ENCODE peak calls at places on chromosomes 13 and 19, in eight cellular contexts. Q is CD8-positive, alpha-beta memory T cell; U is naive thymus-derived CD8-positive, alpha-beta T cell; T is KBM-7; E is lung microvascular endothelial cell; O is EL; F is stimulated activated CD8-positive, alpha-beta memory T cell treated with anti-CD3 and anti-CD28 coated beads, Interleukin-2, amount 100 ng/mL, for 48 hours; G is ovary. I is an unnamed sample.

GRCh38 chr19:30148039-30148438 is 206.0 kb downstream of the URI1 start:
- DNase-seq in Q (no peak), U (no peak), T (no peak), E (no peak), O (no peak), F (no peak), G (no peak), I (no peak)

GRCh38 chr19:31297991-31298390 is 51.2 kb downstream of the TSHZ3 start:
- DNase-seq in Q (no peak), U (no peak), T (no peak), E (no peak), O (no peak), F (no peak), G (no peak), I (no peak)

GRCh38 chr13:104473936-104474335 is 1407.7 kb upstream of the SLC10A2 start:
- DNase-seq in Q (no peak), U (no peak), T (no peak), E (no peak), O (no peak), F (no peak), G (no peak), I (no peak)

GRCh38 chr13:113863511-113864302 is at the start of gene GAS6:
- DNase-seq in Q (no peak), U (no peak), T (peak; percentile 32), E (peak; percentile 50), O (peak; percentile 54), F (no peak), G (peak; percentile 69), I (no peak)

GRCh38 chr13:44575741-44576395 is at the start of gene TSC22D1:
- DNase-seq in Q (peak; percentile 80), U (peak; percentile 62), T (peak; percentile 60), E (peak; percentile 62), O (peak; percentile 67), F (peak; percentile 40), G (peak; percentile 43), I (no peak)

GRCh38 chr19:48619692-48620565 is 623 bp downstream of the SPHK2 start:
- DNase-seq in Q (no peak), U (no peak), T (no peak), E (no peak), O (no peak), F (no peak), G (peak; percentile 29), I (no peak)

GRCh38 chr19:6556480-6556879 is 25.7 kb downstream of the TNFSF9 start:
- DNase-seq in Q (no peak), U (no peak), T (no peak), E (peak; percentile 69), O (peak; percentile 31), F (no peak), G (no peak), I (no peak)

GRCh38 chr19:19342086-19343015 is 21.7 kb downstream of the MAU2 start:
- DNase-seq in Q (no peak), U (no peak), T (peak; percentile 39), E (peak; percentile 69), O (peak; percentile 46), F (no peak), G (peak; percentile 43), I (peak; percentile 64)

GRCh38 chr19:23799321-23799720 is 40.6 kb upstream of the ZNF681 start:
- DNase-seq in Q (peak; percentile 70), U (peak; percentile 36), T (no peak), E (no peak), O (no peak), F (no peak), G (no peak), I (no peak)

GRCh38 chr13:45691667-45692066 is 10.5 kb upstream of the CBY2 start:
- DNase-seq in Q (no peak), U (no peak), T (no peak), E (no peak), O (no peak), F (no peak), G (no peak), I (no peak)

GRCh38 chr19:18144906-18145305 is 8.1 kb upstream of the PIK3R2 start:
- DNase-seq in Q (no peak), U (no peak), T (no peak), E (no peak), O (no peak), F (no peak), G (no peak), I (no peak)

GRCh38 chr13:64723735-64724134 is 2506.4 kb downstream of the PCDH9 start:
- DNase-seq in Q (no peak), U (no peak), T (no peak), E (peak; percentile 64), O (peak; percentile 94), F (no peak), G (no peak), I (peak; percentile 72)

GRCh38 chr19:48685583-48685982 is 10.2 kb upstream of the FUT2 start:
- DNase-seq in Q (no peak), U (no peak), T (no peak), E (no peak), O (no peak), F (no peak), G (no peak), I (peak; percentile 79)

GRCh38 chr19:48745208-48745995 is 1.3 kb downstream of the IZUMO1 start:
- DNase-seq in Q (peak; percentile 60), U (peak; percentile 43), T (peak; percentile 55), E (peak; percentile 69), O (peak; percentile 77), F (no peak), G (peak; percentile 66), I (peak; percentile 66)

GRCh38 chr19:1862068-1862423 is 1.3 kb downstream of the KLF16 start:
- DNase-seq in Q (no peak), U (peak; percentile 44), T (no peak), E (no peak), O (no peak), F (no peak), G (no peak), I (no peak)

GRCh38 chr19:10464456-10464855 is 38.7 kb downstream of the KEAP1 start:
- DNase-seq in Q (no peak), U (no peak), T (no peak), E (no peak), O (no peak), F (no peak), G (no peak), I (no peak)

GRCh38 chr13:105612541-105612940 is 922.9 kb downstream of the EFNB2 start:
- DNase-seq in Q (no peak), U (no peak), T (no peak), E (no peak), O (no peak), F (no peak), G (no peak), I (no peak)

GRCh38 chr13:109868583-109869311 is 82.4 kb upstream of the IRS2 start:
- DNase-seq in Q (no peak), U (no peak), T (no peak), E (no peak), O (peak; percentile 3), F (no peak), G (no peak), I (peak; percentile 91)

GRCh38 chr13:85500716-85501256 is 298.4 kb downstream of the SLITRK6 start:
- DNase-seq in Q (no peak), U (no peak), T (no peak), E (no peak), O (no peak), F (no peak), G (no peak), I (no peak)

GRCh38 chr13:79194272-79194671 is 211.8 kb downstream of the RBM26 start:
- DNase-seq in Q (peak; percentile 71), U (peak; percentile 43), T (peak; percentile 32), E (no peak), O (no peak), F (peak; percentile 2), G (no peak), I (no peak)

GRCh38 chr19:37537391-37537947 is 30.7 kb downstream of the ZNF793 start:
- DNase-seq in Q (no peak), U (no peak), T (peak; percentile 9), E (no peak), O (no peak), F (no peak), G (no peak), I (no peak)

GRCh38 chr13:26707122-26708006 is 53.2 kb downstream of the GPR12 start:
- DNase-seq in Q (no peak), U (peak; percentile 45), T (peak; percentile 76), E (peak; percentile 58), O (peak; percentile 49), F (no peak), G (no peak), I (no peak)

GRCh38 chr13:98813993-98814392 is 61.5 kb upstream of the SLC15A1 start:
- DNase-seq in Q (no peak), U (no peak), T (no peak), E (no peak), O (no peak), F (no peak), G (no peak), I (no peak)

GRCh38 chr19:49422407-49423277 is 599 bp downstream of the PTH2 start:
- DNase-seq in Q (peak; percentile 63), U (no peak), T (peak; percentile 78), E (peak; percentile 42), O (peak; percentile 38), F (no peak), G (no peak), I (no peak)

GRCh38 chr19:35107541-35107939 is 8.1 kb upstream of the FXYD3 start:
- DNase-seq in Q (no peak), U (no peak), T (no peak), E (peak; percentile 22), O (peak; percentile 31), F (no peak), G (no peak), I (peak; percentile 81)

GRCh38 chr13:114106991-114107685 is 25.3 kb downstream of the RASA3 start:
- DNase-seq in Q (peak; percentile 39), U (no peak), T (no peak), E (no peak), O (no peak), F (no peak), G (peak; percentile 11), I (no peak)

GRCh38 chr13:113187263-113187669 is 21.2 kb downstream of the PCID2 start:
- DNase-seq in Q (no peak), U (no peak), T (no peak), E (peak; percentile 99), O (peak; percentile 100), F (peak; percentile 52), G (peak; percentile 69), I (peak; percentile 92)

GRCh38 chr13:100203696-100204367 is 114.9 kb downstream of the PCCA start:
- DNase-seq in Q (no peak), U (peak; percentile 20), T (peak; percentile 29), E (peak; percentile 13), O (peak; percentile 74), F (no peak), G (no peak), I (no peak)

GRCh38 chr13:50441141-50441540 is 402.4 kb downstream of the DLEU7 start:
- DNase-seq in Q (no peak), U (no peak), T (no peak), E (no peak), O (peak; percentile 22), F (no peak), G (no peak), I (no peak)

GRCh38 chr13:48278806-48279205 is 24.7 kb upstream of the RB1 start:
- DNase-seq in Q (no peak), U (no peak), T (no peak), E (peak; percentile 85), O (no peak), F (no peak), G (no peak), I (no peak)

GRCh38 chr19:16445238-16446107 is 26.3 kb downstream of the EPS15L1 start:
- DNase-seq in Q (no peak), U (no peak), T (peak; percentile 80), E (peak; percentile 29), O (peak; percentile 69), F (no peak), G (no peak), I (no peak)

GRCh38 chr19:35254341-35255297 is 5.8 kb downstream of the LSR start:
- DNase-seq in Q (no peak), U (no peak), T (no peak), E (no peak), O (no peak), F (no peak), G (no peak), I (no peak)

GRCh38 chr13:94192576-94192975 is 286.9 kb downstream of the DCT start:
- DNase-seq in Q (no peak), U (no peak), T (peak; percentile 59), E (no peak), O (peak; percentile 36), F (no peak), G (peak; percentile 17), I (no peak)

GRCh38 chr13:95128045-95128643 is 173.1 kb downstream of the ABCC4 start:
- DNase-seq in Q (no peak), U (no peak), T (no peak), E (peak; percentile 77), O (no peak), F (no peak), G (no peak), I (no peak)

I was measured in PC-9.